ENCODE peak calls at places on chromosomes 13 and 19, in five cellular contexts. I, V, O, G and J are unnamed samples.

GRCh38 chr19:16875584-16876555 is 12.9 kb upstream of the F2RL3 start:
- DNase-seq in V (no peak), O (no peak), I (no peak), G (no peak), J (no peak)

GRCh38 chr19:13770013-13770635 is 4.1 kb upstream of the C19orf53 start:
- DNase-seq in V (no peak), G (no peak), O (no peak), I (no peak), J (no peak)

GRCh38 chr13:51271008-51271407 is 48.8 kb downstream of the FAM124A start:
- DNase-seq in V (no peak), G (no peak), O (no peak), I (peak; percentile 13), J (no peak)

GRCh38 chr19:15195987-15196682 is 4.7 kb downstream of the NOTCH3 start:
- DNase-seq in I (peak; percentile 98), O (no peak), V (peak; percentile 73), G (no peak), J (peak; percentile 49)

GRCh38 chr13:102914629-102914935 is 68.8 kb downstream of the ERCC5 start:
- DNase-seq in O (no peak), G (no peak), V (no peak), I (no peak), J (no peak)

GRCh38 chr13:83780201-83780600 is 102.1 kb downstream of the SLITRK1 start:
- DNase-seq in V (peak; percentile 0), O (no peak), G (peak; percentile 27), I (no peak), J (peak; percentile 3)

GRCh38 chr19:55117063-55117635 is 288 bp downstream of the PPP1R12C start:
- DNase-seq in G (no peak), I (no peak), O (no peak), V (no peak), J (no peak)

GRCh38 chr13:41603917-41604316 is 146.6 kb downstream of the RGCC start:
- DNase-seq in G (no peak), O (no peak), I (no peak), V (peak; percentile 29), J (peak; percentile 13)

GRCh38 chr13:30107536-30108136 is 199.7 kb downstream of the KATNAL1 start:
- DNase-seq in V (no peak), I (no peak), O (no peak), G (no peak), J (no peak)

GRCh38 chr13:64551755-64552154 is 2678.4 kb downstream of the PCDH9 start:
- DNase-seq in O (no peak), G (no peak), I (no peak), V (no peak), J (no peak)

GRCh38 chr13:66348745-66349720 is 881.1 kb downstream of the PCDH9 start:
- DNase-seq in I (no peak), V (no peak), G (no peak), O (no peak), J (no peak)

GRCh38 chr19:35114656-35115537 is 726 bp upstream of the FXYD3 start:
- DNase-seq in G (peak; percentile 43), V (peak; percentile 51), I (peak; percentile 99), O (no peak), J (peak; percentile 85)

GRCh38 chr19:48630289-48631036 is 6.7 kb downstream of the DBP start:
- DNase-seq in G (no peak), O (no peak), V (no peak), I (peak; percentile 81), J (no peak)

GRCh38 chr13:68125087-68125480 is 894.9 kb upstream of the PCDH9 start:
- DNase-seq in I (no peak), V (no peak), G (no peak), O (no peak), J (no peak)

GRCh38 chr19:40241809-40242384 is 15.4 kb upstream of the CCNP start:
- DNase-seq in I (no peak), G (no peak), V (no peak), O (no peak), J (no peak)

GRCh38 chr13:111204438-111205177 is 89.5 kb downstream of the ARHGEF7 start:
- DNase-seq in I (peak; percentile 54), O (no peak), V (no peak), G (peak; percentile 43), J (no peak)

GRCh38 chr13:113973218-113974164 is at the start of gene C13orf46:
- DNase-seq in I (no peak), O (no peak), G (peak; percentile 12), V (no peak), J (no peak)

GRCh38 chr19:1408300-1409203 is 1.2 kb downstream of the DAZAP1 start:
- DNase-seq in V (no peak), I (no peak), O (no peak), G (no peak), J (peak; percentile 62)

GRCh38 chr19:42091300-42092266 is 15.6 kb downstream of the ZNF574 start:
- DNase-seq in O (no peak), V (no peak), G (no peak), I (no peak), J (no peak)

GRCh38 chr13:19634129-19634740 is 776 bp downstream of the MPHOSPH8 start:
- DNase-seq in I (no peak), O (no peak), V (no peak), G (peak; percentile 18), J (no peak)

GRCh38 chr13:27791901-27792392 is 336 bp upstream of the GSX1 start:
- DNase-seq in V (no peak), G (no peak), I (no peak), O (no peak), J (no peak)

GRCh38 chr19:39237200-39238184 is 7.3 kb downstream of the IFNL3 start:
- DNase-seq in O (peak; percentile 45), V (peak; percentile 3), I (no peak), G (peak; percentile 45), J (peak; percentile 55)

GRCh38 chr13:73767191-73767741 is 366.9 kb downstream of the KLF12 start:
- DNase-seq in G (peak; percentile 20), O (no peak), V (no peak), I (no peak), J (no peak)

GRCh38 chr19:12580180-12580694 is 29.0 kb upstream of the ZNF564 start:
- DNase-seq in I (no peak), V (peak; percentile 12), O (no peak), G (peak; percentile 78), J (no peak)

GRCh38 chr19:3844596-3844995 is 24.2 kb downstream of the ZFR2 start:
- DNase-seq in G (no peak), V (no peak), I (no peak), O (no peak), J (no peak)

GRCh38 chr13:27264181-27264580 is 6.4 kb upstream of the RASL11A start:
- DNase-seq in V (no peak), O (no peak), G (no peak), I (no peak), J (no peak)

GRCh38 chr13:113555141-113555540 is 29.4 kb upstream of the TFDP1 start:
- DNase-seq in G (no peak), I (peak; percentile 30), V (no peak), O (no peak), J (no peak)

GRCh38 chr19:33241530-33242101 is 16.0 kb upstream of the SLC7A10 start:
- DNase-seq in V (no peak), I (peak; percentile 72), G (no peak), O (no peak), J (peak; percentile 30)

GRCh38 chr19:44635581-44636438 is 7.9 kb upstream of the PVR start:
- DNase-seq in O (no peak), V (no peak), G (no peak), I (no peak), J (no peak)

GRCh38 chr19:56681702-56682101 is 10.1 kb upstream of the ZNF835 start:
- DNase-seq in V (no peak), G (no peak), O (no peak), I (no peak), J (no peak)

GRCh38 chr19:51368366-51369282 is at the start of gene CLDND2:
- DNase-seq in I (peak; percentile 48), O (no peak), V (no peak), G (no peak), J (peak; percentile 31)

GRCh38 chr19:51366050-51366998 is at the start of gene ETFB:
- DNase-seq in O (peak; percentile 91), V (peak; percentile 95), I (peak; percentile 93), G (peak; percentile 98), J (peak; percentile 98)

GRCh38 chr19:51367565-51368365 is 1.0 kb downstream of the CLDND2 start:
- DNase-seq in O (peak; percentile 96), V (peak; percentile 97), G (peak; percentile 96), I (peak; percentile 100), J (peak; percentile 96)

GRCh38 chr19:51365211-51366049 is 758 bp downstream of the ETFB start:
- DNase-seq in I (no peak), O (no peak), V (no peak), G (peak; percentile 95), J (no peak)

DNA sequence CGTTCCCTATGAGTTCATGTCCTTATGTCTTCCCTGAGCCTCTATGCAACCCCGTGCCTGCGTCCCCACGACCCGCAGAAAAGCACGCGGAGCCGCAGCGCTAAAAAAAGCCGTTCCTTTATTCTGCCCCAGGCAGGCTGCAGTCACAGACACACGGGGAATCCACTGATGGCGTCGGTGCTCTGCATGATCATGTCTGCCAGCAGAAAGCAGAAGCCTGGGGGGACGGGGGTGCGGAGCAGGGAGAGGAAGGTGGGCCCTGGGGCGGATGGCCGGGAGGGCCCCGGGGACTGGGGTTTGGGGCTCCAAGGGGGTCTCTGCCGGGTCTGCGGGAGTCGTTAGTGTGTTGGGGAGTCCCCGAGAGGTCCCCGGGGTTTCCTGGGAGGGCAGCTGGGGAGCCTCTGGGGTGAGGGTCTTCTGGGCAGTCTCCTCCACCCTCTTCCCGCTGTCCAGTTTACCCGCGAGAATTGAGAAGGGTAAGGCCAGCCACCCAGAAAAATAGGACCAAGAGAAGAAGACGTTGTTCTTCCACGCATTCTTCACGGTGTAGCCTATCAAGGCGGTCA is 894 bp upstream of the ETFB start:
- DNase-seq in I (no peak), G (no peak), O (no peak), V (no peak), J (no peak)
- TF ChIP-seq SRF in I (no peak), G (no peak), O (no peak), V (no peak), J (no peak)

GRCh38 chr13:108322206-108322824 is 52.8 kb downstream of the TNFSF13B start:
- DNase-seq in I (no peak), O (peak; percentile 9), G (peak; percentile 23), V (peak; percentile 28), J (peak; percentile 10)
- TF ChIP-seq SRF in I (no peak), O (no peak), G (no peak), V (no peak), J (no peak)

GRCh38 chr19:22783651-22784050 is 300 bp downstream of the ZNF99 start:
- DNase-seq in V (no peak), I (no peak), O (no peak), G (no peak), J (no peak)
- TF ChIP-seq SRF in V (no peak), I (no peak), O (no peak), G (no peak), J (no peak)

GRCh38 chr13:101140936-101141335 is 275.4 kb downstream of the NALCN start:
- DNase-seq in G (no peak), V (no peak), I (no peak), O (no peak), J (no peak)

GRCh38 chr13:101149735-101150380 is 266.4 kb downstream of the NALCN start:
- DNase-seq in I (no peak), G (no peak), V (no peak), O (no peak), J (peak; percentile 2)

GRCh38 chr13:101146101-101146898 is 270.0 kb downstream of the NALCN start:
- DNase-seq in I (no peak), V (no peak), O (no peak), G (no peak), J (no peak)

GRCh38 chr13:101140087-101140770 is 276.1 kb downstream of the NALCN start:
- DNase-seq in I (no peak), V (no peak), O (no peak), G (no peak), J (no peak)

GRCh38 chr13:101144808-101145419 is 271.4 kb downstream of the NALCN start:
- DNase-seq in G (peak; percentile 38), V (peak; percentile 39), I (no peak), O (peak; percentile 5), J (peak; percentile 17)
- TF ChIP-seq SRF in G (no peak), V (no peak), I (no peak), O (no peak), J (no peak)